ENCODE peak calls at places on chromosomes 3 and 15, in ten cellular contexts. E is endodermal cell, Z is testis, Y is fibroblast of mammary gland, R is brain microvascular endothelial cell, X is heart left ventricle, K is kidney, N is cardiac fibroblast, F is transverse colon, Q is coronary artery. L is an unnamed sample.

GRCh38 chr3:130820976-130821375 is 72.9 kb upstream of the ATP2C1 start:
- DNase-seq in Z (no peak), N (peak), F (no peak), Q (no peak), X (no peak), E (no peak), R (peak), Y (peak), K (no peak), L (peak)

GRCh38 chr3:172355836-172356235 is 92.4 kb downstream of the GHSR start:
- DNase-seq in K (no peak), R (peak), F (peak), Y (peak), N (peak), Q (no peak), Z (no peak), X (no peak), E (no peak), L (peak)

GRCh38 chr3:65277788-65278187 is 590.0 kb upstream of the ADAMTS9 start:
- DNase-seq in K (no peak), F (no peak), Y (no peak), R (no peak), Z (no peak), X (no peak), N (no peak), Q (no peak), E (peak), L (no peak)

GRCh38 chr15:99438691-99439523 is 126.9 kb upstream of the MEF2A start:
- DNase-seq in R (no peak), E (peak), F (peak), K (peak), Z (peak), Q (peak), Y (no peak), X (no peak), N (no peak), L (no peak)

GRCh38 chr3:127629462-127630403 is 748 bp downstream of the PODXL2 start:
- DNase-seq in R (no peak), Q (no peak), Z (no peak), F (peak), Y (no peak), X (no peak), K (no peak), N (no peak), E (no peak), L (no peak)

GRCh38 chr3:152175576-152175883 is 93.2 kb upstream of the MBNL1 start:
- DNase-seq in X (no peak), Z (no peak), Y (peak), Q (no peak), K (no peak), F (no peak), R (peak), N (peak), E (no peak), L (peak)

GRCh38 chr3:13419356-13420050 is 619 bp downstream of the NUP210 start:
- DNase-seq in R (no peak), F (peak), E (peak), N (no peak), X (peak), Q (no peak), Z (peak), K (peak), Y (no peak), L (no peak)

GRCh38 chr3:99601493-99601892 is 36.9 kb upstream of the COL8A1 start:
- DNase-seq in X (no peak), K (no peak), Q (no peak), Y (no peak), R (no peak), Z (no peak), F (no peak), N (no peak), E (no peak), L (no peak)

GRCh38 chr15:69820819-69821218 is 276.9 kb downstream of the TLE3 start:
- DNase-seq in Y (no peak), R (peak), N (no peak), X (no peak), F (no peak), Q (no peak), Z (no peak), E (peak), K (no peak), L (no peak)

GRCh38 chr3:66836363-66837152 is 161.5 kb upstream of the KBTBD8 start:
- DNase-seq in Q (no peak), F (no peak), R (no peak), N (peak), E (no peak), X (no peak), Y (peak), Z (no peak), K (no peak), L (no peak)

GRCh38 chr15:83380682-83381081 is 66.5 kb upstream of the SH3GL3 start:
- DNase-seq in E (peak), N (peak), K (no peak), Y (peak), R (peak), X (no peak), Q (no peak), F (peak), Z (peak), L (peak)

GRCh38 chr3:41525288-41526064 is 326.2 kb downstream of the CTNNB1 start:
- DNase-seq in E (no peak), N (no peak), K (no peak), R (no peak), X (no peak), Q (no peak), F (no peak), Z (no peak), Y (no peak), L (no peak)

GRCh38 chr15:58360421-58361090 is 71.2 kb upstream of the LIPC start:
- DNase-seq in F (no peak), Z (no peak), Y (no peak), N (no peak), Q (no peak), R (no peak), X (no peak), K (no peak), E (no peak), L (no peak)

GRCh38 chr3:123749716-123750115 is 134.4 kb downstream of the MYLK start:
- DNase-seq in N (peak), Q (no peak), Y (peak), X (no peak), F (no peak), E (no peak), Z (no peak), R (peak), K (no peak), L (peak)

GRCh38 chr3:180092889-180093288 is 56.2 kb upstream of the PEX5L start:
- DNase-seq in Y (no peak), K (no peak), X (no peak), Z (no peak), R (no peak), F (no peak), E (no peak), Q (no peak), N (no peak), L (no peak)

GRCh38 chr3:117068301-117068700 is 358.7 kb downstream of the TUSC7 start:
- DNase-seq in Y (no peak), Q (no peak), Z (no peak), F (no peak), K (no peak), E (no peak), X (no peak), N (no peak), R (no peak), L (no peak)

GRCh38 chr3:195859846-195860411 is 48.2 kb upstream of the MUC4 start:
- DNase-seq in K (peak), Z (no peak), X (no peak), Y (no peak), N (no peak), Q (no peak), E (peak), R (no peak), F (no peak), L (no peak)

GRCh38 chr15:96354731-96355560 is 24.4 kb downstream of the NR2F2 start:
- DNase-seq in K (no peak), N (peak), Z (peak), F (no peak), X (no peak), Y (peak), E (no peak), Q (no peak), R (peak), L (peak)

GRCh38 chr3:120442975-120443517 is 7.7 kb downstream of the FSTL1 start:
- DNase-seq in Y (no peak), Z (no peak), R (no peak), X (no peak), E (peak), F (no peak), K (no peak), Q (peak), N (peak), L (no peak)

DNA sequence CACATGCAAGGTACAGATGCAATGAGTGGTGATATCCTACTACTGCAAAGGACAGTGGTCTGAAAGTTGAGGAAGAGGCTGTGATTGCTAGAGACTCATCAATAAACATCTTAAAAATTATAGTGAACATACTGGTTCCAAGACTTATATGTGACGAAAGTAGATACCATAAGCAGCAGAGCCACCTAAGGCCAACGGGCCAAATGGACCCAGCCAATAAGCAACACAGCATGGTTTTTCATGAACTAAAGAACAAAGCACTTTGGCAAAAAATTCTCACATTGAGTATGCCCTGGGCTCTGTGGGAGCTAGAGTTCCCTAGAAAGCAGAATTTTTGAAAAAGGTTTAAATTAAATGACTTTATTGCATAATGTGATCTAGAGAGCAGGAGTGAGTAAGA is 272.1 kb downstream of the SI start:
- DNase-seq in R (no peak), X (no peak), E (no peak), F (no peak), Y (no peak), Q (no peak), K (no peak), N (peak), Z (no peak), L (no peak)
- TF ChIP-seq CTCF in R (peak), X (no peak), E (peak), F (no peak), Y (no peak), Q (no peak), K (no peak), N (no peak), Z (no peak), L (no peak)

DNA sequence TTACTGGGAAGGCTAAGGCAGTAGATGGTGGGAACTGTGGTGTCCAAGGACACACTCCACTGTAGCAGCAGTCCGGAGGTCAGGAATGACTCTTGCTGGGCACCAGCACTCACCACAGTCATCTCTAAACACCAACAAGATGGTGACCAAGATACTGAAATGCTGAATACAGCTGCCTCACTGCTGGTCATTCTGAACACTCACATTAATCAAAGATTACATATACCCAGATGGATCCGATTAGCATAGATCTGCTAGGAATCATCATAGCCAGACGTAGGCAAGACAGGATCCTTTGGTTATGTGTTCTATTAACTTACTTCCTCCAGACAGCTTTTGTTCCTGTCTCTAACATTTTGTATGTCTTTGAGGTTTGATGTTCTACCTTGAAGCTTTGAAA is 134.9 kb upstream of the BFSP2 start:
- DNase-seq in F (no peak), Z (no peak), N (no peak), R (no peak), E (no peak), Q (no peak), X (no peak), Y (peak), K (no peak), L (no peak)
- H3K4me3 ChIP-seq in F (no peak), Z (no peak), N (no peak), R (no peak), E (no peak), Q (no peak), X (no peak), Y (no peak), K (no peak), L (no peak)

GRCh38 chr15:49212897-49213296 is 42.9 kb downstream of the GALK2 start:
- DNase-seq in K (no peak), F (no peak), Y (no peak), R (no peak), N (no peak), E (no peak), Q (no peak), X (no peak), Z (no peak), L (no peak)

GRCh38 chr15:49215768-49216739 is 46.0 kb downstream of the GALK2 start:
- DNase-seq in R (no peak), F (peak), X (peak), N (no peak), K (peak), Q (no peak), Y (no peak), E (peak), Z (no peak), L (no peak)
- TF ChIP-seq CTCF in R (no peak), F (no peak), X (no peak), N (no peak), K (peak), Q (no peak), Y (no peak), E (peak), Z (no peak), L (no peak)

GRCh38 chr15:78761020-78761419 is 50.2 kb downstream of the ADAMTS7 start:
- DNase-seq in N (no peak), Z (no peak), Q (no peak), R (no peak), F (no peak), K (peak), E (no peak), X (peak), Y (no peak), L (no peak)

GRCh38 chr15:78752492-78753358 is 58.5 kb downstream of the ADAMTS7 start:
- DNase-seq in E (no peak), X (peak), F (no peak), Y (no peak), Z (no peak), Q (no peak), K (peak), R (no peak), N (no peak), L (no peak)

GRCh38 chr15:78761891-78762385 is 49.3 kb downstream of the ADAMTS7 start:
- DNase-seq in Q (no peak), N (no peak), K (peak), Z (no peak), X (no peak), E (no peak), F (no peak), Y (no peak), R (no peak), L (no peak)

GRCh38 chr15:78763111-78763795 is 48.0 kb downstream of the ADAMTS7 start:
- DNase-seq in N (no peak), Y (no peak), K (peak), Z (no peak), Q (no peak), F (no peak), R (no peak), E (no peak), X (peak), L (no peak)

GRCh38 chr15:78757636-78757905 is 53.7 kb downstream of the ADAMTS7 start:
- DNase-seq in Q (no peak), N (no peak), R (no peak), Y (no peak), F (no peak), Z (no peak), X (no peak), K (peak), E (no peak), L (no peak)
- H3K4me3 ChIP-seq in Q (peak), N (no peak), R (no peak), Y (no peak), F (no peak), Z (no peak), X (no peak), K (no peak), E (no peak), L (no peak)

DNA sequence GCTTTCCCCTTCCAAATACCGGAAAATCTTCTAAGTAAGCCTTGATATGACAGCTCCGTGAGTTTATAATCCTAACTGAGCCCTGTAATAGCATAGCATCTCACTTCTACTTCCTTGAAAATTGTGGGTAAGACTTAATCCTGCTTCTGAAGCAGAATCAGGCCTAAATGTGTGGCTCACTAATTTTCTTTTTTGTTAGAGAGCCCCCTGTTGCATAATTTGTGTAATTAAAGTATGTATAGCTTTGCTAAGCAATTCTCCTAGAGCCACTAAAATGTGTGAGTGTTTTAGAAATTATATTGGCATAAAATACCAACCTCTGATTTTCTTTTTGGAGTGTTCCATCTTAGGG is 304.4 kb downstream of the FGF12 start:
- DNase-seq in Z (no peak), K (no peak), Q (no peak), X (no peak), E (no peak), R (no peak), Y (no peak), N (peak), F (no peak), L (no peak)
- TF ChIP-seq CTCF in Z (no peak), K (no peak), Q (no peak), X (no peak), E (peak), R (peak), Y (no peak), N (peak), F (peak), L (no peak)

GRCh38 chr15:66269326-66270090 is 16.0 kb upstream of the MEGF11 start:
- DNase-seq in F (peak), E (peak), X (no peak), Y (peak), Z (no peak), K (no peak), Q (no peak), R (peak), N (peak), L (peak)
- H3K4me3 ChIP-seq in F (no peak), E (no peak), X (no peak), Y (no peak), Z (no peak), K (no peak), Q (no peak), R (no peak), N (no peak), L (no peak)

DNA sequence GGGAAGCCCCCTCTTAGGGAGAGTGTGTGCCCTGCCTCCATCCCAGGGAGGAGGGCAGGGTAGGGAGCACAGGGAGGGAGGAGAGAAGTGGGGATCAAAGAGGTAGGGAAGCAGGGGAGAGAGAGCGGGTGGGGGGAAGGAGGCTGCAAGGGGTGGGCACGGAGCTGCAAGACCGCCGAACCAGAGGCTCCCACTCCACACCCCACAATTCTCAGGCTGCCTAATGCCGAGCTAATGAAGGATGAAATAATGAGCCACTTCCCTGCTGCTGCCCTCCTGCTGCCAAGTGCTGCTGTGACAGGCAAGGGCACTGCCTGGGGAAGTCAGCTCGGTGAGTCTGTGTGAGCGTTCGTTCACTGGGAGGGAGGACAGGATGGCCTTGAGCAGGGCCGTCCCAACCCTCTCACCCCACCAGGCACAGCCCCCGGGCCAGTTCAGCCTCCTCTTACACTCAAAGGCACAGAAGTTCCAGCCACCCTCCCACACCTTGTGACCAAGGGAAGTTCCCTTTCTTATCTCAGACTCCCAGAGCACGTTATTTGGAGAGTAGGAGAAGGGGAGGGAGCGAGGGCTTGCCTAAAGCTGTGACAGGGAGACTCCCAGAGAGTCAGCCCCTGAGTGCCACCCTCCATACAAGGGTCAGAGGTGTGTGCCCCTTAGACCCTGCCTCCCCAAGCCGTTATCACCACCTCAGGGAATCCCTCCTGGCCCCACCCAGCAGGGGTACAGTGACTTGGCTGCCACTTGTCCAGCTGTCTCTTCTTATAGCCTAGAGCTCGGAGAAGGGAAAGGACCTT is 12.4 kb downstream of the GLYCTK start:
- DNase-seq in Q (no peak), R (peak), N (peak), F (no peak), Y (no peak), Z (peak), X (peak), E (peak), K (no peak), L (no peak)
- TF ChIP-seq CTCF in Q (no peak), R (peak), N (peak), F (no peak), Y (no peak), Z (peak), X (no peak), E (peak), K (peak), L (no peak)